ENCODE peak calls at places on chromosomes 12 and 14, in four cellular contexts. I is GDM1, H is EL, Q is NCI-H524. G is an unnamed sample.

GRCh38 chr12:76698966-76699365 is 64.9 kb upstream of the ZDHHC17 start:
- DNase-seq in I (no peak), H (no peak), Q (peak), G (no peak)

GRCh38 chr14:36901846-36902245 is 240.2 kb downstream of the PAX9 start:
- DNase-seq in I (no peak), H (peak), Q (no peak), G (no peak)

GRCh38 chr12:103924761-103925641 is 5.2 kb upstream of the HSP90B1 start:
- DNase-seq in I (no peak), H (peak), Q (peak), G (no peak)

GRCh38 chr12:13701502-13701901 is 279.9 kb downstream of the GRIN2B start:
- DNase-seq in I (no peak), H (no peak), Q (no peak), G (no peak)

GRCh38 chr12:63795032-63795687 is 15.5 kb downstream of the RXYLT1 start:
- DNase-seq in I (no peak), H (no peak), Q (no peak), G (no peak)

GRCh38 chr14:23933108-23933507 is 20.5 kb upstream of the DHRS4 start:
- DNase-seq in I (no peak), H (no peak), Q (no peak), G (no peak)

GRCh38 chr12:103495783-103496456 is at the start of gene C12orf42:
- DNase-seq in I (no peak), H (peak), Q (peak), G (peak)

GRCh38 chr12:122886851-122887816 is 8.8 kb downstream of the VPS37B start:
- DNase-seq in I (no peak), H (peak), Q (peak), G (no peak)

GRCh38 chr14:99320105-99320572 is 48.1 kb upstream of the BCL11B start:
- DNase-seq in I (peak), H (peak), Q (peak), G (peak)

GRCh38 chr12:3592856-3593625 is 102.0 kb downstream of the PRMT8 start:
- DNase-seq in I (no peak), H (no peak), Q (no peak), G (no peak)

GRCh38 chr14:104283197-104284106 is 145.1 kb downstream of the KIF26A start:
- DNase-seq in I (no peak), H (no peak), Q (peak), G (no peak)

GRCh38 chr12:121921106-121921505 is 2.7 kb downstream of the CFAP251 start:
- DNase-seq in I (no peak), H (no peak), Q (no peak), G (no peak)

GRCh38 chr14:64788706-64789105 is 84.5 kb downstream of the PLEKHG3 start:
- DNase-seq in I (no peak), H (peak), Q (no peak), G (peak)

GRCh38 chr12:48331389-48331788 is 19.3 kb downstream of the ZNF641 start:
- DNase-seq in I (no peak), H (no peak), Q (no peak), G (no peak)

GRCh38 chr12:98543701-98544100 is 28.3 kb downstream of the TMPO start:
- DNase-seq in I (no peak), H (no peak), Q (no peak), G (no peak)

GRCh38 chr14:21768116-21768874 is 94.7 kb upstream of the OR4E1 start:
- DNase-seq in I (peak), H (peak), Q (peak), G (peak)

GRCh38 chr12:6773662-6774351 is 1.5 kb downstream of the LAG3 start:
- DNase-seq in I (no peak), H (no peak), Q (no peak), G (no peak)

G was measured in COLO829.